ENCODE peak calls at places on chromosome 22, in four cellular contexts. M is SJSA1; C is CD4-positive, CD25-positive, alpha-beta regulatory T cell; H is thoracic aorta. F is an unnamed sample. For H3K27me3 and H3K36me3, the result is how much of the 10 kb centered on the place peaks cover.

GRCh38 chr22:19811811-19812771 is 42.6 kb downstream of the GNB1L start:
- DNase-seq in M (no peak), C (no peak), H (no peak), F (peak)

GRCh38 chr22:19877626-19878339 is 23.1 kb upstream of the GNB1L start:
- DNase-seq in M (no peak), C (no peak), H (no peak), F (peak)

GRCh38 chr22:27416553-27417427 is 384.8 kb downstream of the MN1 start:
- DNase-seq in M (peak), C (no peak), H (no peak), F (peak)

GRCh38 chr22:17678817-17679385 is 40.3 kb downstream of the BCL2L13 start:
- DNase-seq in M (no peak), C (no peak), H (no peak), F (no peak)

GRCh38 chr22:47090591-47091240 is 328.3 kb downstream of the TBC1D22A start:
- DNase-seq in M (peak), C (peak), H (no peak), F (peak)

GRCh38 chr22:49521787-49522224 is 305.9 kb downstream of the BRD1 start:
- DNase-seq in M (no peak), C (no peak), H (no peak), F (no peak)

GRCh38 chr22:25083414-25084166 is 116.1 kb upstream of the CRYBB3 start:
- DNase-seq in M (no peak), C (no peak), H (no peak), F (peak)

GRCh38 chr22:40819741-40820140 is 595 bp upstream of the SLC25A17 start:
- DNase-seq in M (peak), C (no peak), H (no peak), F (peak)

GRCh38 chr22:40732996-40733292 is 53.7 kb downstream of the MCHR1 start:
- DNase-seq in M (no peak), C (no peak), H (no peak), F (no peak)

GRCh38 chr22:46077669-46078099 is 72.6 kb upstream of the PPARA start:
- DNase-seq in M (no peak), C (no peak), H (no peak), F (no peak)

GRCh38 chr22:32620992-32621391 is 146.4 kb downstream of the FBXO7 start:
- DNase-seq in M (no peak), C (no peak), H (no peak), F (peak)

GRCh38 chr22:46055176-46055850 is 78.4 kb upstream of the WNT7B start:
- DNase-seq in M (peak), C (no peak), H (no peak), F (no peak)

GRCh38 chr22:33065230-33065629 is 7.0 kb upstream of the SYN3 start:
- DNase-seq in M (no peak), C (no peak), H (no peak), F (no peak)

GRCh38 chr22:46675938-46676337 is 55.8 kb downstream of the GRAMD4 start:
- DNase-seq in M (no peak), C (no peak), H (no peak), F (no peak)

GRCh38 chr22:46128606-46129005 is 21.7 kb upstream of the PPARA start:
- DNase-seq in M (no peak), C (no peak), H (no peak), F (no peak)

GRCh38 chr22:43862882-43863202 is 529 bp upstream of the SULT4A1 start:
- DNase-seq in M (no peak), C (no peak), H (no peak), F (no peak)
- H3K4me3 ChIP-seq in M (no peak), C (no peak), H (no peak), F (peak)

GRCh38 chr22:48249721-48250268 is 1487.3 kb downstream of the TBC1D22A start:
- DNase-seq in M (no peak), C (no peak), H (no peak), F (no peak)
- H3K27me3 ChIP-seq in M (under half), C (under half), H (under half), F (under half)

GRCh38 chr22:31289335-31289734 is 3.0 kb downstream of the PIK3IP1 start:
- DNase-seq in M (no peak), C (no peak), H (no peak), F (no peak)
- H3K36me3 ChIP-seq in M (under half), C (under half), H (under half), F (under half)

GRCh38 chr22:36856792-36857135 is 4.0 kb upstream of the NCF4 start:
- DNase-seq in M (no peak), C (no peak), H (no peak), F (no peak)
- H3K4me3 ChIP-seq in M (no peak), C (peak), H (no peak), F (no peak)

GRCh38 chr22:41976961-41977566 is 7.8 kb downstream of the SEPTIN3 start:
- DNase-seq in M (no peak), C (no peak), H (no peak), F (peak)
- H3K27me3 ChIP-seq in M (half or more), C (under half), H (under half), F (under half)

GRCh38 chr22:23836281-23836680 is 2.5 kb downstream of the DERL3 start:
- DNase-seq in M (no peak), C (no peak), H (no peak), F (peak)

GRCh38 chr22:23834406-23834805 is 4.4 kb downstream of the DERL3 start:
- DNase-seq in M (no peak), C (no peak), H (no peak), F (no peak)

GRCh38 chr22:23833911-23834317 is 4.9 kb downstream of the DERL3 start:
- DNase-seq in M (no peak), C (no peak), H (no peak), F (peak)

GRCh38 chr22:23835773-23836144 is 3.0 kb downstream of the DERL3 start:
- DNase-seq in M (no peak), C (no peak), H (no peak), F (no peak)

GRCh38 chr22:23834830-23835772 is 3.7 kb downstream of the DERL3 start:
- DNase-seq in M (no peak), C (no peak), H (no peak), F (peak)
- H3K36me3 ChIP-seq in M (half or more), C (under half), H (under half), F (under half)

GRCh38 chr22:39238561-39238960 is 6.2 kb downstream of the PDGFB start:
- DNase-seq in M (no peak), C (no peak), H (no peak), F (peak)

GRCh38 chr22:39238124-39238466 is 6.7 kb downstream of the PDGFB start:
- DNase-seq in M (no peak), C (no peak), H (no peak), F (no peak)

GRCh38 chr22:39240841-39241631 is 3.7 kb downstream of the PDGFB start:
- DNase-seq in M (no peak), C (peak), H (no peak), F (peak)

GRCh38 chr22:39238966-39239510 is 5.7 kb downstream of the PDGFB start:
- DNase-seq in M (no peak), C (no peak), H (no peak), F (no peak)

GRCh38 chr22:39239561-39240423 is 5.0 kb downstream of the PDGFB start:
- DNase-seq in M (no peak), C (no peak), H (no peak), F (no peak)
- H3K4me3 ChIP-seq in M (no peak), C (peak), H (no peak), F (no peak)